ENCODE peak calls at places on chromosomes 12 and 14, in nine cellular contexts. N is activated CD8-positive, alpha-beta memory T cell treated with anti-CD3 and anti-CD28 coated beads for 4 hours; Q is memory B cell; E is AG08395; J is G401; S is EL; C is HTR-8/SVneo; R is NB4; H is pons. I is an unnamed sample.

GRCh38 chr12:40469736-40470135 is 222.5 kb upstream of the CNTN1 start:
- DNase-seq in N (no peak), Q (no peak), E (no peak), J (peak), S (no peak), C (no peak), R (no peak), H (no peak), I (no peak)

GRCh38 chr14:23022849-23023499 is 11.7 kb downstream of the PSMB5 start:
- DNase-seq in N (no peak), Q (no peak), E (no peak), J (no peak), S (no peak), C (no peak), R (no peak), H (no peak), I (no peak)

GRCh38 chr14:54730156-54730961 is 163.4 kb downstream of the SAMD4A start:
- DNase-seq in N (no peak), Q (peak), E (peak), J (no peak), S (peak), C (no peak), R (peak), H (peak), I (no peak)

GRCh38 chr12:122406701-122407154 is 15.7 kb downstream of the CLIP1 start:
- DNase-seq in N (no peak), Q (no peak), E (peak), J (no peak), S (peak), C (no peak), R (no peak), H (no peak), I (no peak)

GRCh38 chr12:60106207-60106606 is 510.4 kb downstream of the SLC16A7 start:
- DNase-seq in N (no peak), Q (no peak), E (no peak), J (no peak), S (peak), C (no peak), R (peak), H (no peak), I (no peak)

GRCh38 chr12:58711968-58712367 is 208.3 kb downstream of the LRIG3 start:
- DNase-seq in N (no peak), Q (no peak), E (peak), J (no peak), S (peak), C (no peak), R (no peak), H (no peak), I (no peak)

GRCh38 chr12:1504304-1505150 is 89.9 kb downstream of the FBXL14 start:
- DNase-seq in N (no peak), Q (no peak), E (no peak), J (no peak), S (no peak), C (no peak), R (peak), H (no peak), I (no peak)

GRCh38 chr14:59969319-59969718 is 49.4 kb downstream of the LRRC9 start:
- DNase-seq in N (no peak), Q (no peak), E (no peak), J (no peak), S (peak), C (no peak), R (no peak), H (no peak), I (no peak)

GRCh38 chr12:49017764-49018281 is 753 bp downstream of the PRKAG1 start:
- DNase-seq in N (no peak), Q (no peak), E (peak), J (no peak), S (peak), C (no peak), R (peak), H (no peak), I (no peak)

GRCh38 chr12:121769831-121770301 is 23.6 kb downstream of the RHOF start:
- DNase-seq in N (no peak), Q (no peak), E (no peak), J (peak), S (no peak), C (no peak), R (peak), H (no peak), I (no peak)

GRCh38 chr12:77032406-77032805 is 33.0 kb downstream of the E2F7 start:
- DNase-seq in N (no peak), Q (no peak), E (peak), J (no peak), S (peak), C (no peak), R (no peak), H (no peak), I (no peak)

I was measured in T-helper 1 cell.